ENCODE peak calls at places on chromosomes 2 and 18, in eight cellular contexts. W is pancreas, Z is A673, F is PC-9, T is heart left ventricle, S is mammary epithelial cell, Q is tibial nerve, B is tibial artery. I is an unnamed sample.

GRCh38 chr18:51345848-51346391 is 148.4 kb upstream of the MEX3C start:
- DNase-seq in W (no peak), Z (no peak), F (no peak), T (no peak), S (no peak), Q (no peak), B (no peak), I (no peak)

GRCh38 chr2:128834853-128835252 is 516.2 kb upstream of the HS6ST1 start:
- DNase-seq in W (no peak), Z (no peak), F (no peak), T (no peak), S (no peak), Q (no peak), B (no peak), I (no peak)

GRCh38 chr2:108492364-108492763 is 41.9 kb upstream of the LIMS1 start:
- DNase-seq in W (no peak), Z (peak; percentile 30), F (no peak), T (no peak), S (peak; percentile 88), Q (no peak), B (no peak), I (peak; percentile 78)

GRCh38 chr2:45595724-45596435 is 15.2 kb downstream of the SRBD1 start:
- DNase-seq in W (peak; percentile 28), Z (no peak), F (no peak), T (peak; percentile 49), S (peak; percentile 42), Q (peak; percentile 31), B (peak; percentile 71), I (peak; percentile 42)

GRCh38 chr2:143157001-143157798 is 28.0 kb downstream of the ARHGAP15 start:
- DNase-seq in W (no peak), Z (peak; percentile 5), F (no peak), T (no peak), S (no peak), Q (no peak), B (no peak), I (no peak)

GRCh38 chr2:142868281-142868762 is 9.1 kb upstream of the KYNU start:
- DNase-seq in W (no peak), Z (no peak), F (peak; percentile 71), T (peak; percentile 28), S (peak; percentile 98), Q (peak; percentile 26), B (peak; percentile 81), I (peak; percentile 25)

GRCh38 chr2:233385489-233386044 is 31.3 kb downstream of the DGKD start:
- DNase-seq in W (no peak), Z (no peak), F (no peak), T (no peak), S (no peak), Q (no peak), B (no peak), I (no peak)

GRCh38 chr2:85243101-85244072 is 84.4 kb downstream of the TGOLN2 start:
- DNase-seq in W (peak; percentile 54), Z (peak; percentile 76), F (no peak), T (peak; percentile 56), S (no peak), Q (peak; percentile 28), B (no peak), I (no peak)

GRCh38 chr2:158518083-158518482 is 61.3 kb downstream of the PKP4 start:
- DNase-seq in W (no peak), Z (peak; percentile 62), F (no peak), T (no peak), S (no peak), Q (no peak), B (no peak), I (no peak)

GRCh38 chr2:124668161-124668560 is 643.1 kb downstream of the CNTNAP5 start:
- DNase-seq in W (no peak), Z (no peak), F (no peak), T (no peak), S (no peak), Q (no peak), B (no peak), I (no peak)

GRCh38 chr2:222875482-222875881 is 14.6 kb downstream of the ACSL3 start:
- DNase-seq in W (no peak), Z (no peak), F (no peak), T (no peak), S (no peak), Q (no peak), B (no peak), I (no peak)

GRCh38 chr2:120908314-120908975 is 172.8 kb downstream of the GLI2 start:
- DNase-seq in W (no peak), Z (no peak), F (no peak), T (no peak), S (no peak), Q (no peak), B (no peak), I (no peak)

GRCh38 chr18:73199151-73199550 is 331.4 kb upstream of the NETO1 start:
- DNase-seq in W (no peak), Z (no peak), F (no peak), T (no peak), S (peak; percentile 40), Q (no peak), B (no peak), I (no peak)

GRCh38 chr2:56267412-56267788 is 83.6 kb downstream of the CCDC85A start:
- DNase-seq in W (no peak), Z (no peak), F (no peak), T (no peak), S (no peak), Q (no peak), B (no peak), I (no peak)

GRCh38 chr2:144248350-144249034 is 271.4 kb downstream of the ZEB2 start:
- DNase-seq in W (no peak), Z (no peak), F (no peak), T (no peak), S (no peak), Q (no peak), B (no peak), I (no peak)

GRCh38 chr2:150625300-150625699 is 137.8 kb upstream of the RND3 start:
- DNase-seq in W (no peak), Z (no peak), F (no peak), T (no peak), S (peak; percentile 90), Q (no peak), B (no peak), I (no peak)

GRCh38 chr2:64325852-64326577 is 127.9 kb upstream of the LGALSL start:
- DNase-seq in W (no peak), Z (no peak), F (no peak), T (no peak), S (peak; percentile 74), Q (no peak), B (no peak), I (no peak)

GRCh38 chr2:229752970-229753729 is 38.8 kb upstream of the DNER start:
- DNase-seq in W (no peak), Z (no peak), F (no peak), T (no peak), S (no peak), Q (no peak), B (no peak), I (no peak)

GRCh38 chr2:231633259-231633976 is 40.8 kb downstream of the TEX44 start:
- DNase-seq in W (no peak), Z (no peak), F (no peak), T (no peak), S (no peak), Q (no peak), B (no peak), I (no peak)

GRCh38 chr18:57576316-57576715 is 10.2 kb downstream of the FECH start:
- DNase-seq in W (no peak), Z (no peak), F (no peak), T (no peak), S (no peak), Q (no peak), B (no peak), I (no peak)

GRCh38 chr2:68749345-68749744 is 14.7 kb downstream of the ARHGAP25 start:
- DNase-seq in W (no peak), Z (no peak), F (no peak), T (no peak), S (no peak), Q (no peak), B (no peak), I (no peak)

GRCh38 chr2:117917223-117917917 is 96.5 kb downstream of the CCDC93 start:
- DNase-seq in W (no peak), Z (no peak), F (no peak), T (no peak), S (no peak), Q (no peak), B (no peak), I (no peak)
- TF ChIP-seq CTCF in W (no peak), Z (peak; percentile 24), F (no peak), T (no peak), S (peak; percentile 20), Q (no peak), B (no peak), I (no peak)

DNA sequence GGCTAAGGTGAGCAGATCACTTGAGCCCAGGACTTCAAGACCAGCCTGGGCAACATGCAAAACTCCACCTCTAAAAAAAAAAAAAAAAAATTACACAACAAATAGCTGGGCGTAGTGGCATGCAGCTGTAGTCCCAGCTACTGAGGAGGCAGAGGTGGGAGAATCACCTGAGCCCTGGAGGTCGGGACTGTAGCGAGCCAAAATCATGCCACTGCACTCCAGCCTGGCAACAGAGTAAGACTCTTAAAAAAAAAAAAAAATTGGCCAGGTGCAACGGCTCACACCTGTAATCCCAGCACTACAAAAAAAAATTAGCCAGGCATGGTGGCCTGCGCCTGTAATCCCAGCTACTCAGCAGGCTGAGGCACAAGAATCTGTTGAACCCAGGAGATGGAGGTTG is 7.3 kb downstream of the STARD7 start:
- DNase-seq in W (peak; percentile 23), Z (no peak), F (no peak), T (no peak), S (no peak), Q (no peak), B (no peak), I (no peak)
- H3K27ac ChIP-seq in W (no peak overlapping the region), Z (no peak overlapping the region), F (peak overlapping the region; percentile 3), T (peak overlapping the region; percentile 97), S (no peak overlapping the region), Q (no peak overlapping the region), B (no peak overlapping the region), I (peak overlapping the region; percentile 39)

GRCh38 chr2:239002960-239003932 is 155.4 kb downstream of the TWIST2 start:
- DNase-seq in W (no peak), Z (peak; percentile 59), F (peak; percentile 49), T (no peak), S (peak; percentile 37), Q (no peak), B (peak; percentile 69), I (peak; percentile 18)
- TF ChIP-seq CTCF in W (no peak), Z (no peak), F (no peak), T (no peak), S (peak; percentile 6), Q (no peak), B (no peak), I (no peak)

GRCh38 chr2:178298785-178299212 is 104.5 kb downstream of the OSBPL6 start:
- DNase-seq in W (no peak), Z (no peak), F (peak; percentile 20), T (no peak), S (peak; percentile 89), Q (no peak), B (no peak), I (peak; percentile 80)

GRCh38 chr2:178297091-178297411 is 102.7 kb downstream of the OSBPL6 start:
- DNase-seq in W (no peak), Z (no peak), F (no peak), T (no peak), S (no peak), Q (no peak), B (no peak), I (no peak)

GRCh38 chr2:178295115-178295514 is 100.8 kb downstream of the OSBPL6 start:
- DNase-seq in W (no peak), Z (no peak), F (no peak), T (no peak), S (no peak), Q (no peak), B (no peak), I (no peak)

GRCh38 chr2:178295911-178296310 is 101.6 kb downstream of the OSBPL6 start:
- DNase-seq in W (no peak), Z (no peak), F (no peak), T (no peak), S (no peak), Q (no peak), B (no peak), I (no peak)

GRCh38 chr2:178296394-178297090 is 102.2 kb downstream of the OSBPL6 start:
- DNase-seq in W (no peak), Z (no peak), F (no peak), T (no peak), S (peak; percentile 80), Q (no peak), B (no peak), I (no peak)
- H3K27ac ChIP-seq in W (no peak overlapping the region), Z (no peak overlapping the region), F (no peak overlapping the region), T (no peak overlapping the region), S (no peak overlapping the region), Q (no peak overlapping the region), B (no peak overlapping the region), I (no peak overlapping the region)